ENCODE peak calls at places on chromosomes 13 and 19, in five cellular contexts. One of them, this sample, is unnamed.

GRCh38 chr19:38745316-38745715 is 1.0 kb upstream of the CAPN12 start:
- DNase-seq in left ventricle myocardium inferior: no peak
- DNase-seq in effector memory CD4-positive, alpha-beta T cell: no peak
- DNase-seq in GM23338: no peak
- DNase-seq in ovary: no peak
- DNase-seq in this sample: no peak

GRCh38 chr13:105177265-105177900 is 1358.1 kb downstream of the EFNB2 start:
- DNase-seq in left ventricle myocardium inferior: no peak
- DNase-seq in effector memory CD4-positive, alpha-beta T cell: no peak
- DNase-seq in GM23338: no peak
- DNase-seq in ovary: no peak
- DNase-seq in this sample: no peak

GRCh38 chr13:66503890-66504289 is 726.2 kb downstream of the PCDH9 start:
- DNase-seq in left ventricle myocardium inferior: no peak
- DNase-seq in effector memory CD4-positive, alpha-beta T cell: no peak
- DNase-seq in GM23338: peak
- DNase-seq in ovary: no peak
- DNase-seq in this sample: no peak

GRCh38 chr13:73849292-73849691 is 284.9 kb downstream of the KLF12 start:
- DNase-seq in left ventricle myocardium inferior: no peak
- DNase-seq in effector memory CD4-positive, alpha-beta T cell: no peak
- DNase-seq in GM23338: peak
- DNase-seq in ovary: no peak
- DNase-seq in this sample: peak

GRCh38 chr13:29901714-29902631 is 51.6 kb upstream of the UBL3 start:
- DNase-seq in left ventricle myocardium inferior: peak
- DNase-seq in effector memory CD4-positive, alpha-beta T cell: peak
- DNase-seq in GM23338: no peak
- DNase-seq in ovary: no peak
- DNase-seq in this sample: peak

GRCh38 chr19:2552859-2553258 is 76.9 kb downstream of the GADD45B start:
- DNase-seq in left ventricle myocardium inferior: peak
- DNase-seq in effector memory CD4-positive, alpha-beta T cell: peak
- DNase-seq in GM23338: no peak
- DNase-seq in ovary: no peak
- DNase-seq in this sample: no peak

GRCh38 chr13:44801990-44802389 is 187.3 kb downstream of the NUFIP1 start:
- DNase-seq in left ventricle myocardium inferior: no peak
- DNase-seq in effector memory CD4-positive, alpha-beta T cell: no peak
- DNase-seq in GM23338: no peak
- DNase-seq in ovary: no peak
- DNase-seq in this sample: peak

GRCh38 chr13:44747179-44747578 is 171.0 kb upstream of the TSC22D1 start:
- DNase-seq in left ventricle myocardium inferior: peak
- DNase-seq in effector memory CD4-positive, alpha-beta T cell: no peak
- DNase-seq in GM23338: no peak
- DNase-seq in ovary: no peak
- DNase-seq in this sample: no peak

GRCh38 chr13:50485979-50486935 is 357.2 kb downstream of the DLEU7 start:
- DNase-seq in left ventricle myocardium inferior: no peak
- DNase-seq in effector memory CD4-positive, alpha-beta T cell: no peak
- DNase-seq in GM23338: no peak
- DNase-seq in ovary: no peak
- DNase-seq in this sample: no peak

GRCh38 chr19:58243351-58243750 is 14.6 kb downstream of the ZNF544 start:
- DNase-seq in left ventricle myocardium inferior: no peak
- DNase-seq in effector memory CD4-positive, alpha-beta T cell: no peak
- DNase-seq in GM23338: no peak
- DNase-seq in ovary: no peak
- DNase-seq in this sample: no peak

GRCh38 chr13:105196052-105196451 is 1339.4 kb downstream of the EFNB2 start:
- DNase-seq in left ventricle myocardium inferior: no peak
- DNase-seq in effector memory CD4-positive, alpha-beta T cell: no peak
- DNase-seq in GM23338: peak
- DNase-seq in ovary: no peak
- DNase-seq in this sample: peak

GRCh38 chr19:30695171-30695875 is 323.1 kb downstream of the ZNF536 start:
- DNase-seq in left ventricle myocardium inferior: no peak
- DNase-seq in effector memory CD4-positive, alpha-beta T cell: no peak
- DNase-seq in GM23338: peak
- DNase-seq in ovary: no peak
- DNase-seq in this sample: no peak

GRCh38 chr19:51372649-51373504 is at the start of gene NKG7:
- DNase-seq in left ventricle myocardium inferior: no peak
- DNase-seq in effector memory CD4-positive, alpha-beta T cell: peak
- DNase-seq in GM23338: no peak
- DNase-seq in ovary: no peak
- DNase-seq in this sample: no peak
- H3K4me3 ChIP-seq in left ventricle myocardium inferior: no peak
- H3K4me3 ChIP-seq in effector memory CD4-positive, alpha-beta T cell: no peak
- H3K4me3 ChIP-seq in GM23338: no peak
- H3K4me3 ChIP-seq in ovary: no peak
- H3K4me3 ChIP-seq in this sample: no peak

GRCh38 chr19:4980838-4981680 is 12.1 kb downstream of the KDM4B start:
- DNase-seq in left ventricle myocardium inferior: no peak
- DNase-seq in effector memory CD4-positive, alpha-beta T cell: no peak
- DNase-seq in GM23338: peak
- DNase-seq in ovary: no peak
- DNase-seq in this sample: no peak

GRCh38 chr19:4980087-4980486 is 11.2 kb downstream of the KDM4B start:
- DNase-seq in left ventricle myocardium inferior: no peak
- DNase-seq in effector memory CD4-positive, alpha-beta T cell: no peak
- DNase-seq in GM23338: no peak
- DNase-seq in ovary: no peak
- DNase-seq in this sample: no peak

GRCh38 chr19:4977299-4978174 is 8.6 kb downstream of the KDM4B start:
- DNase-seq in left ventricle myocardium inferior: peak
- DNase-seq in effector memory CD4-positive, alpha-beta T cell: no peak
- DNase-seq in GM23338: no peak
- DNase-seq in ovary: peak
- DNase-seq in this sample: peak

GRCh38 chr19:4981681-4981958 is 12.7 kb downstream of the KDM4B start:
- DNase-seq in left ventricle myocardium inferior: no peak
- DNase-seq in effector memory CD4-positive, alpha-beta T cell: no peak
- DNase-seq in GM23338: no peak
- DNase-seq in ovary: no peak
- DNase-seq in this sample: no peak

DNA sequence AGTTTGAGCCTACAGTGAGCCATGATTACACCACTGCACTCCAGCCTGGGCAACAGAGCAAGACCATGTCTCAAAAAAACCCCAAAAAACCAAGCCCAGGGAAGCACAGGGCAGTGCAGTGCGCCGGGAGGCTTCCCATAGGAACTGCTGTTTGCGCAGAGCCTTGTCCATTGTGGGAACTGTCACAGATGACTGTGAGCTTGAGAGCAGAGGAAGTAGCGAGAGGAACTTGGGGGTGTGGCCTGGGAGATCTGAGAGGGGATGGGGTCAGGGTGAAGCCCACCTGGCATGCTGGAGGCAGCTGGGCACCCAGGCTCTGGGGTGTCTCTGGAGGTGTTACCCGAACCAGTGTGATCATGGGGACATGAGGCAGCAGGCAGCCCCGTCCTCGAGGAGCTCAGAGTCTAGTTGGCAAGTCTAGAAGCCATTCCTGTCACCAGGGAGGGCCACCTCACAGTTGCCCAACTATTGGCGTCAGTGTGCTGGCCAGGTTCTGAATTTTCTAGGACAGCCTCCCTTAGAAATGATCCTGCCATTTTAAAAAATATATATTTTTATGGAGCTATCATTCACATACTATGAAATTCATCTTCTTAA is 10.4 kb downstream of the KDM4B start:
- DNase-seq in left ventricle myocardium inferior: no peak
- DNase-seq in effector memory CD4-positive, alpha-beta T cell: no peak
- DNase-seq in GM23338: no peak
- DNase-seq in ovary: no peak
- DNase-seq in this sample: no peak
- H3K4me3 ChIP-seq in left ventricle myocardium inferior: no peak
- H3K4me3 ChIP-seq in effector memory CD4-positive, alpha-beta T cell: no peak
- H3K4me3 ChIP-seq in GM23338: no peak
- H3K4me3 ChIP-seq in ovary: no peak
- H3K4me3 ChIP-seq in this sample: no peak

GRCh38 chr19:45777395-45777961 is 4.8 kb downstream of the DMPK start:
- DNase-seq in left ventricle myocardium inferior: no peak
- DNase-seq in effector memory CD4-positive, alpha-beta T cell: no peak
- DNase-seq in GM23338: no peak
- DNase-seq in ovary: peak
- DNase-seq in this sample: no peak
- H3K4me3 ChIP-seq in left ventricle myocardium inferior: no peak
- H3K4me3 ChIP-seq in effector memory CD4-positive, alpha-beta T cell: no peak
- H3K4me3 ChIP-seq in GM23338: no peak
- H3K4me3 ChIP-seq in ovary: no peak
- H3K4me3 ChIP-seq in this sample: no peak

DNA sequence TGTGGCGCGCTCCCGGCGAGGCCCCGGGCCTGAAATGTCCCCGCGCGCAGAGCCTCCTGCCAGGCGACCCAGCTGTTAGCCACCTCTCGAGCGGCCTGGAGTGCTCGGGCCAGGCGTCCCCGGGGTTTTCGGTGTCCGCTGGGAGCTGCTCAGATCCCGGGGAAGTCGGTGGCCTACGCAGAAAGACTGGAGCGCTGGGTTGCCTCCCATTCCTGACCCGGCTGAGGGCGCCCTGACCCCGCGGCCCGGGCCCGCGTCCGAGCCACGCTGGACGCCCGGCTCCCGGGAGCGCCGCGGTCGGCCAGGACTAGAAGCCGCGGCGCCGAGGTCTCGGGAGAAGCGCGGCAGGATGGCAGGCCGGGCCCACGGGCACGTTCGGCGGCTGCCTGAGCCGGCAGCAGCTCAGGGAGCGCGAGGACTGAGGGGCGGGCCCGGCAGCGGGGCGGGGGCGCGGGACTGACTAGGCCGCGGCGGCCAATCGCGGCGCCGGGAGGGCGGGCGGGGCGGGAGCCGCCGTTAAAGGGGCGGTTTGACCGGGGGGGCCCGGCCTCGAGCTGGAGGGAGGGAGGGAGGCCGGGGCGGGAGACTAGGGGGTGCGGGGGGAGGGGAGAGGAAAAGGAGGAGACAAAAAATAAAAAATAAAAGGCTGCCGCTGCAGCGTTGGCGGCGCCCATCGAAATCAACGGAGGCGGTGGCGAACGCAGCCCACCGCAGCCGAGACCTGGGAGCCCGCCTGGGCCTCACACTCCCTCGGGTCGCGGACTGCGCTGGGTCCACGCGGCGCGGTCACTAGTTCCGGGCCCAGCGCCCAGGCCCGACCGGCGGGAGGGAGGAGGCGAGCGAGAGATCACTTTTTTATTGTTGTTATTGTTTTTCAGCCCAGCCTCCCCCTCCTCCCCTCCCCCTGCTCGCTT is 1.1 kb upstream of the ZIC2 start:
- DNase-seq in left ventricle myocardium inferior: peak
- DNase-seq in effector memory CD4-positive, alpha-beta T cell: no peak
- DNase-seq in GM23338: peak
- DNase-seq in ovary: no peak
- DNase-seq in this sample: peak
- H3K4me3 ChIP-seq in left ventricle myocardium inferior: peak
- H3K4me3 ChIP-seq in effector memory CD4-positive, alpha-beta T cell: peak
- H3K4me3 ChIP-seq in GM23338: peak
- H3K4me3 ChIP-seq in ovary: peak
- H3K4me3 ChIP-seq in this sample: peak

DNA sequence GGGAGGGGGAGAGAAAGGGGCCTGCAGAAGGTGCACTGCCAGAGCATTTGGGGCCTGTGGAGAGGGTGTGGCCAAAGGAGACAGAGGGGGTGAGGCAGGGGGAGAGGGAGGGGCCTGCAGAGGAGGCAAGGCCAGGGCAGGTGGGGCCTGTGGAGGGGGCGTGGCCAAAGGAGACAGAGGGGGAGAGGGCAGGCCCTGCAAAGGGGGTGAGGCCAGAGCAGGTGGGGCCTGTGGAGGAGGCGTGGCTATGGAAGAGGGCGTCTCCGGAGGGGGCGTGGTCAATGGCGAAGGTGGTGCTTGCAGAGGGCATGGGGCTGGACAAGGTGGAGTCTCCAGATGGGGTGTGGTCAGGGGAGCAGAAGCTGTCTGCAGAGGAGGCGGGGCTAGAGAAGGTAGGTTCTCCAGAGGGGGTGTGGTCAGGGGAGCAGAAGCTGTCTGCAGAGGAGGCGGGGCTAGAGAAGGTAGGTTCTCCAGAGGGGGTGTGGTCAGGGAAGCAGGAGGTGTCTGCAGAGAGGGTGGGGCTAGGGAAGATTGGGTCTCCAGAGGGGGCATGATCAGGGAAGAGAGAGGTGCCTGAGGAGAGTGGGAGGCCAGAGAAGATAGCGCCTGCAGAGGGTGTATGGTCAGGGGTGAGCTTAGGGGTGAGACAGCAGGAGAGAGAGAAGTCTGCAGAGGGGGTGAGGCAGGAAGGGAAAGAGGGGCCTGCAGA is 3.5 kb downstream of the PRR36 start:
- DNase-seq in left ventricle myocardium inferior: no peak
- DNase-seq in effector memory CD4-positive, alpha-beta T cell: peak
- DNase-seq in GM23338: peak
- DNase-seq in ovary: peak
- DNase-seq in this sample: peak
- H3K4me3 ChIP-seq in left ventricle myocardium inferior: no peak
- H3K4me3 ChIP-seq in effector memory CD4-positive, alpha-beta T cell: no peak
- H3K4me3 ChIP-seq in GM23338: peak
- H3K4me3 ChIP-seq in ovary: no peak
- H3K4me3 ChIP-seq in this sample: no peak

GRCh38 chr19:15869873-15870272 is 28.0 kb downstream of the CYP4F2 start:
- DNase-seq in left ventricle myocardium inferior: no peak
- DNase-seq in effector memory CD4-positive, alpha-beta T cell: no peak
- DNase-seq in GM23338: no peak
- DNase-seq in ovary: no peak
- DNase-seq in this sample: no peak

GRCh38 chr19:15875075-15875474 is 22.8 kb downstream of the CYP4F2 start:
- DNase-seq in left ventricle myocardium inferior: no peak
- DNase-seq in effector memory CD4-positive, alpha-beta T cell: no peak
- DNase-seq in GM23338: no peak
- DNase-seq in ovary: no peak
- DNase-seq in this sample: no peak

GRCh38 chr19:15866646-15867045 is 31.2 kb downstream of the CYP4F2 start:
- DNase-seq in left ventricle myocardium inferior: no peak
- DNase-seq in effector memory CD4-positive, alpha-beta T cell: no peak
- DNase-seq in GM23338: no peak
- DNase-seq in ovary: no peak
- DNase-seq in this sample: no peak

GRCh38 chr19:15869109-15869555 is 28.7 kb downstream of the CYP4F2 start:
- DNase-seq in left ventricle myocardium inferior: no peak
- DNase-seq in effector memory CD4-positive, alpha-beta T cell: peak
- DNase-seq in GM23338: peak
- DNase-seq in ovary: no peak
- DNase-seq in this sample: no peak

GRCh38 chr19:15871570-15871969 is 26.3 kb downstream of the CYP4F2 start:
- DNase-seq in left ventricle myocardium inferior: no peak
- DNase-seq in effector memory CD4-positive, alpha-beta T cell: no peak
- DNase-seq in GM23338: no peak
- DNase-seq in ovary: no peak
- DNase-seq in this sample: no peak
- H3K4me3 ChIP-seq in left ventricle myocardium inferior: no peak
- H3K4me3 ChIP-seq in effector memory CD4-positive, alpha-beta T cell: no peak
- H3K4me3 ChIP-seq in GM23338: no peak
- H3K4me3 ChIP-seq in ovary: no peak
- H3K4me3 ChIP-seq in this sample: no peak

This sample was measured in SJSA1.